ENCODE peak calls at places on chromosomes 7 and 10, in four cellular contexts. K is fibroblast of lung; B is CD8-positive, alpha-beta memory T cell; L is substantia nigra. T is an unnamed sample.

GRCh38 chr7:138032775-138033174 is 30.9 kb upstream of the CREB3L2 start:
- DNase-seq in L (no peak), B (no peak), K (no peak), T (no peak)

GRCh38 chr7:136045992-136046391 is 68.8 kb upstream of the MTPN start:
- DNase-seq in L (no peak), B (no peak), K (no peak), T (no peak)

GRCh38 chr10:26177341-26177740 is 39.2 kb upstream of the GAD2 start:
- DNase-seq in L (no peak), K (no peak), B (no peak), T (no peak)

GRCh38 chr10:113445736-113446135 is 107.1 kb upstream of the HABP2 start:
- DNase-seq in L (no peak), B (no peak), K (no peak), T (no peak)

GRCh38 chr7:55545496-55545895 is 26.8 kb downstream of the VOPP1 start:
- DNase-seq in K (peak; percentile 33), B (no peak), L (no peak), T (no peak)

GRCh38 chr7:92527300-92528187 is 776 bp downstream of the PEX1 start:
- DNase-seq in L (peak; percentile 19), K (peak; percentile 62), B (peak; percentile 67), T (peak; percentile 26)

GRCh38 chr7:45653209-45653907 is 79.2 kb downstream of the ADCY1 start:
- DNase-seq in K (no peak), L (no peak), B (no peak), T (no peak)

GRCh38 chr10:97134202-97134601 is 51.6 kb downstream of the SLIT1 start:
- DNase-seq in K (no peak), L (no peak), B (no peak), T (no peak)

GRCh38 chr7:158731761-158732160 is 27.2 kb upstream of the NCAPG2 start:
- DNase-seq in L (no peak), B (no peak), K (no peak), T (no peak)

GRCh38 chr7:157445246-157445955 is 108.6 kb downstream of the DNAJB6 start:
- DNase-seq in B (no peak), L (no peak), K (no peak), T (no peak)

GRCh38 chr10:96301616-96302015 is 2.6 kb upstream of the DNTT start:
- DNase-seq in K (no peak), B (no peak), L (no peak), T (no peak)

GRCh38 chr10:95560288-95561199 is 627 bp downstream of the SORBS1 start:
- DNase-seq in B (peak; percentile 73), K (peak; percentile 22), L (no peak), T (peak; percentile 46)

GRCh38 chr10:14606633-14607032 is 168.1 kb downstream of the FAM107B start:
- DNase-seq in B (no peak), K (no peak), L (no peak), T (no peak)

GRCh38 chr10:56222237-56222636 is 138.8 kb downstream of the ZWINT start:
- DNase-seq in B (no peak), K (no peak), L (no peak), T (no peak)

GRCh38 chr10:62096534-62096933 is 172.1 kb downstream of the RTKN2 start:
- DNase-seq in B (no peak), K (peak; percentile 87), L (no peak), T (no peak)

GRCh38 chr10:60679388-60679987 is 98.8 kb upstream of the CDK1 start:
- DNase-seq in B (no peak), L (no peak), K (no peak), T (no peak)

GRCh38 chr7:4715385-4715770 is 33.3 kb downstream of the FOXK1 start:
- DNase-seq in L (peak; percentile 37), K (peak; percentile 94), B (no peak), T (no peak)

GRCh38 chr10:119377431-119377830 is 165.1 kb downstream of the RGS10 start:
- DNase-seq in K (no peak), L (no peak), B (no peak), T (no peak)

GRCh38 chr7:157444843-157445135 is 108.0 kb downstream of the DNAJB6 start:
- DNase-seq in K (no peak), L (no peak), B (no peak), T (no peak)

GRCh38 chr7:2811476-2812118 is 32.5 kb downstream of the GNA12 start:
- DNase-seq in L (no peak), K (peak; percentile 50), B (no peak), T (no peak)

GRCh38 chr10:92822060-92822634 is 26.2 kb upstream of the EXOC6 start:
- DNase-seq in K (peak; percentile 89), L (no peak), B (no peak), T (no peak)

GRCh38 chr7:75962607-75963382 is 31.6 kb downstream of the TMEM120A start:
- DNase-seq in L (no peak), B (no peak), K (peak; percentile 78), T (peak; percentile 44)
- H3K27ac ChIP-seq in L (no peak overlapping the region), B (no peak overlapping the region), K (peak overlapping the region; percentile 82), T (peak overlapping the region; percentile 70)

GRCh38 chr10:131056781-131057180 is 254.7 kb downstream of the TCERG1L start:
- DNase-seq in L (no peak), K (no peak), B (no peak), T (no peak)
- H3K27ac ChIP-seq in L (no peak overlapping the region), K (no peak overlapping the region), B (no peak overlapping the region), T (no peak overlapping the region)

DNA sequence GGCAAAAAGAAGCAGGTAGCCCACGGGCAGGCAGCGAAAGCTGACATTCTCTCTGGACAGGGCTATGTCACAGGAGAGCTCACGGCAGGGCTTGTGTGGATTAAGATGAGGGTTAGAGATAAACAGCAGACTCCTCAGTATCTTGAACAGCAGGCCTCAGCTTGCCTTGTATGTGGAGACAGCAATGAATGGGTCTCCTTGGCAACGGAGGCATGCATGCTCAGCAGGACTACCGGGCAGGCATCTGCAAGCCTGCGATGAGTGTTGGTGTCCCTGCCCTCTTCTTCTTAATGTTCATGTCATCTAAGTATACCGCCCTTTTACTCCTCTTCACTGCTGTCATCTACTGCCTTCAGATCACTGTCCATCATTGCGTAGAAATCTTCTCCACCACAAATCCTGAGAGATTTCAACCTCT is 81.9 kb upstream of the C1GALT1 start:
- DNase-seq in K (no peak), B (no peak), L (no peak), T (no peak)
- H3K27ac ChIP-seq in K (no peak overlapping the region), B (no peak overlapping the region), L (no peak overlapping the region), T (no peak overlapping the region)

GRCh38 chr7:151754142-151754590 is 122.7 kb downstream of the PRKAG2 start:
- DNase-seq in K (peak; percentile 99), B (no peak), L (peak; percentile 42), T (no peak)
- H3K27ac ChIP-seq in K (peak overlapping the region; percentile 78), B (no peak overlapping the region), L (no peak overlapping the region), T (peak overlapping the region; percentile 33)

GRCh38 chr7:6419310-6419773 is 28.4 kb downstream of the DAGLB start:
- DNase-seq in L (peak; percentile 69), K (no peak), B (no peak), T (peak; percentile 28)

GRCh38 chr7:6420680-6421079 is 27.1 kb downstream of the DAGLB start:
- DNase-seq in L (no peak), K (no peak), B (no peak), T (no peak)

GRCh38 chr7:6417408-6417807 is 30.3 kb downstream of the DAGLB start:
- DNase-seq in K (no peak), L (no peak), B (no peak), T (no peak)

GRCh38 chr7:6413637-6414036 is 34.1 kb downstream of the DAGLB start:
- DNase-seq in L (no peak), B (no peak), K (no peak), T (no peak)

GRCh38 chr7:6416516-6417145 is 31.1 kb downstream of the DAGLB start:
- DNase-seq in L (no peak), B (no peak), K (peak; percentile 40), T (no peak)
- H3K27ac ChIP-seq in L (no peak overlapping the region), B (no peak overlapping the region), K (no peak overlapping the region), T (no peak overlapping the region)

DNA sequence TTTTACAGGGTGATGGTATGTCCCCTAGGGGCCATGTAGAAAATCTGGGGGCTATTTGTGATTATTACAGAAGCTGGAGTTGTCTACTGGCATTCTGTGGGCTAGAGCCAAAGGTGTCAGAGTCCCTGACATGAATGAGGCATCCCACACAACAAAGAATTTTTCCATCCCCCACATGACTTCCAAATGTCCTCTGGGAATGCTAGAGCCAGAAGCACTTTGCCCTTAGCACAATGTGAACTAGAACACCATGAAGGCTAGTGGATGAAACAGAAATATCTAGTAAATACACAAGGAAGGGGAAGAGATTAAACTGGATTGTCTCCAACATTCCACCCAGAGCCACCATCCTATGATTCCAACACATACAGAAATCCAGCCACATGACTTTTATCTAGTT is 46.9 kb downstream of the FAM13C start:
- DNase-seq in B (no peak), K (no peak), L (no peak), T (no peak)
- H3K27ac ChIP-seq in B (no peak overlapping the region), K (no peak overlapping the region), L (peak overlapping the region; percentile 68), T (peak overlapping the region; percentile 42)

GRCh38 chr7:98728555-98728954 is 111.5 kb downstream of the NPTX2 start:
- DNase-seq in L (no peak), K (no peak), B (no peak), T (no peak)

GRCh38 chr7:98735801-98736200 is 118.7 kb downstream of the NPTX2 start:
- DNase-seq in K (no peak), L (no peak), B (no peak), T (no peak)

GRCh38 chr7:98733036-98733435 is 116.0 kb downstream of the NPTX2 start:
- DNase-seq in B (no peak), K (peak; percentile 1), L (no peak), T (no peak)

GRCh38 chr7:98730331-98730730 is 113.2 kb downstream of the NPTX2 start:
- DNase-seq in K (no peak), L (no peak), B (no peak), T (no peak)

DNA sequence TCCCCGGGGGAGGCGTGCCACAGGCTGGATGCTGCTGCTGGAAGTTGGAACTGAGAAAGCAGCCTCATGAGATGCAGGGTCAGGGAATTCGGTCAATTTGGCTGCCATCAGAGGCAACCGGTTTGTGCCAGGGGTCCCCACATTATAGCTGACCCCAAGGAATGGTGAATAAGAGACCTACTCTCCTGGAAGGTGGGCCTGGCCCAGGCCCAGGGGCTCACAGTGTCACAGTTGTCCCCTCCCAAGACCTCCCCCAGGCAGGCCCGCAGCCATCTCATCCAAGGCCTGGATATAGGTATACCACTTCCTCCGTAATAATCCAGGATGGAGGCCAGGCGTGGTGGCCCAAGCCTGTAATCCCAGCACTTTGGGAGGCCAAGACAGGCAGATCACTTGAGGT is 114.6 kb downstream of the NPTX2 start:
- DNase-seq in K (no peak), B (no peak), L (no peak), T (no peak)
- H3K27ac ChIP-seq in K (no peak overlapping the region), B (no peak overlapping the region), L (no peak overlapping the region), T (no peak overlapping the region)

GRCh38 chr10:71774916-71775702 is 1.8 kb upstream of the VSIR start:
- DNase-seq in L (peak; percentile 45), B (peak; percentile 51), K (no peak), T (no peak)
- H3K27ac ChIP-seq in L (peak overlapping the region; percentile 57), B (no peak overlapping the region), K (no peak overlapping the region), T (peak overlapping the region; percentile 53)